ENCODE peak calls at places on chromosomes 12 and 14, in nine cellular contexts. U is SJSA1; I is epithelial cell of esophagus; X is GM13976; F is astrocyte of the spinal cord; B is H7; D is stimulated activated naive B cell treated with anti-CD40 and anti-IgM and Interleukin-4, amounts not matched to agents 10 μg/mL and 1 μg/mL and 100 μg/mL, for 72 hours; H is islet precursor cell; A is A172. P is an unnamed sample.
A peak's percentile ranks its signal among the peaks of the same experiment; 100 is the strongest.

GRCh38 chr14:69629225-69630127 is 18.1 kb downstream of the SUSD6 start:
- DNase-seq in U (no peak), I (no peak), X (peak; percentile 49), F (no peak), B (no peak), D (no peak), H (no peak), A (no peak), P (no peak)

GRCh38 chr14:25993830-25994229 is 604.0 kb downstream of the NOVA1 start:
- DNase-seq in U (no peak), I (no peak), X (no peak), F (no peak), B (no peak), D (no peak), H (no peak), A (no peak), P (no peak)

GRCh38 chr12:64687816-64688599 is 71.2 kb downstream of the GNS start:
- DNase-seq in U (no peak), I (no peak), X (no peak), F (peak; percentile 42), B (no peak), D (no peak), H (peak; percentile 90), A (no peak), P (no peak)

GRCh38 chr14:69287096-69287991 is 27.4 kb downstream of the GALNT16 start:
- DNase-seq in U (no peak), I (no peak), X (no peak), F (peak; percentile 10), B (peak; percentile 58), D (no peak), H (no peak), A (no peak), P (no peak)

GRCh38 chr14:39322807-39323206 is 89.1 kb downstream of the MIA2 start:
- DNase-seq in U (no peak), I (no peak), X (no peak), F (no peak), B (no peak), D (no peak), H (no peak), A (peak; percentile 11), P (no peak)

GRCh38 chr14:92677087-92677668 is 71.2 kb downstream of the LGMN start:
- DNase-seq in U (no peak), I (no peak), X (peak; percentile 90), F (no peak), B (no peak), D (peak; percentile 98), H (no peak), A (no peak), P (no peak)

GRCh38 chr12:121217066-121217465 is 7.1 kb downstream of the P2RX4 start:
- DNase-seq in U (no peak), I (no peak), X (no peak), F (no peak), B (no peak), D (no peak), H (no peak), A (peak; percentile 28), P (no peak)

GRCh38 chr12:27965411-27965810 is 7.1 kb downstream of the PTHLH start:
- DNase-seq in U (peak; percentile 56), I (peak; percentile 47), X (no peak), F (peak; percentile 67), B (no peak), D (no peak), H (no peak), A (peak; percentile 39), P (peak; percentile 32)

GRCh38 chr12:46904406-46905240 is 78.8 kb upstream of the SLC38A4 start:
- DNase-seq in U (peak; percentile 100), I (no peak), X (no peak), F (no peak), B (no peak), D (no peak), H (no peak), A (no peak), P (no peak)

GRCh38 chr14:101819251-101819990 is 57.9 kb downstream of the PPP2R5C start:
- DNase-seq in U (no peak), I (no peak), X (no peak), F (no peak), B (no peak), D (no peak), H (no peak), A (no peak), P (no peak)

GRCh38 chr12:123450636-123451035 is 7.3 kb upstream of the SNRNP35 start:
- DNase-seq in U (no peak), I (no peak), X (no peak), F (no peak), B (no peak), D (no peak), H (no peak), A (no peak), P (no peak)

GRCh38 chr14:68931063-68931462 is 48.0 kb downstream of the ACTN1 start:
- DNase-seq in U (no peak), I (no peak), X (no peak), F (no peak), B (no peak), D (no peak), H (no peak), A (no peak), P (no peak)

GRCh38 chr14:21526672-21527319 is 650 bp upstream of the SALL2 start:
- DNase-seq in U (no peak), I (no peak), X (no peak), F (no peak), B (peak; percentile 73), D (no peak), H (peak; percentile 60), A (no peak), P (no peak)

P was measured in RKO.